ENCODE peak calls at places on chromosomes 4 and X, in five cellular contexts. K is activated T-cell treated with anti-CD3 and anti-CD28 coated beads, Interleukin-2, amount 50 U/mL, for 72 hours; H is H9; N is germinal center; B is AG08395. F is an unnamed sample.

GRCh38 chrX:43885617-43886016 is 3.4 kb upstream of the MAOB start:
- DNase-seq in H (no peak), N (no peak), B (no peak), K (no peak), F (no peak)

GRCh38 chr4:76388160-76388908 is 32.6 kb downstream of the CCDC158 start:
- DNase-seq in B (no peak), H (no peak), N (no peak), K (no peak), F (no peak)

GRCh38 chr4:100721077-100721476 is 203.3 kb upstream of the EMCN start:
- DNase-seq in B (no peak), N (no peak), H (no peak), K (no peak), F (no peak)

GRCh38 chr4:150805183-150806025 is 209.7 kb downstream of the LRBA start:
- DNase-seq in K (no peak), B (no peak), H (no peak), N (no peak), F (no peak)

GRCh38 chrX:33416273-33416805 is 205.0 kb upstream of the DMD start:
- DNase-seq in K (no peak), H (no peak), N (no peak), B (no peak), F (no peak)

GRCh38 chr4:25632135-25632534 is 23.5 kb upstream of the SLC34A2 start:
- DNase-seq in K (no peak), H (no peak), N (no peak), B (no peak), F (no peak)

GRCh38 chr4:94882756-94883155 is 125.0 kb downstream of the BMPR1B start:
- DNase-seq in N (no peak), H (no peak), K (no peak), B (no peak), F (no peak)

GRCh38 chrX:41064028-41064427 is 21.2 kb upstream of the USP9X start:
- DNase-seq in H (no peak), K (no peak), N (no peak), B (no peak), F (no peak)

GRCh38 chr4:149997881-149998421 is 80.3 kb upstream of the DCLK2 start:
- DNase-seq in K (peak), N (no peak), B (peak), H (no peak), F (no peak)

GRCh38 chrX:20514358-20514757 is 247.6 kb upstream of the RPS6KA3 start:
- DNase-seq in N (no peak), H (no peak), B (peak), K (no peak), F (no peak)

GRCh38 chr4:128517096-128517738 is 229.6 kb upstream of the PGRMC2 start:
- DNase-seq in K (no peak), H (no peak), B (peak), N (no peak), F (no peak)

GRCh38 chr4:112253382-112254000 is 21.9 kb downstream of the AP1AR start:
- DNase-seq in B (no peak), N (peak), K (no peak), H (no peak), F (no peak)

F was measured in activated naive CD4-positive, alpha-beta T cell.